ENCODE peak calls at places on chromosomes 4 and X, in ten cellular contexts. L is lower leg skin; H is CD8-positive, alpha-beta T cell; B is choroid plexus epithelial cell; D is nephron progenitor cell; R is ovary; F is tibial nerve; P is GM23338; W is progenitor cell of endocrine pancreas; J is BJ. I is an unnamed sample.

GRCh38 chrX:10047133-10047532 is 80.0 kb downstream of the CLDN34 start:
- DNase-seq in P (no peak), F (no peak), J (no peak), D (no peak), H (no peak), L (no peak), R (no peak), B (no peak), W (no peak), I (no peak)

GRCh38 chr4:157014621-157015591 is 43.3 kb upstream of the PDGFC start:
- DNase-seq in B (peak; percentile 96), J (peak; percentile 59), H (no peak), W (no peak), R (no peak), L (no peak), D (no peak), F (no peak), P (peak; percentile 80), I (no peak)

GRCh38 chr4:189124149-189124758 is 816.4 kb upstream of the FRG1 start:
- DNase-seq in D (peak; percentile 33), W (no peak), P (peak; percentile 65), F (peak; percentile 15), L (no peak), H (no peak), J (no peak), B (peak; percentile 54), R (no peak), I (peak; percentile 65)

GRCh38 chr4:75542824-75543223 is 13.0 kb upstream of the ODAPH start:
- DNase-seq in B (peak; percentile 77), H (no peak), F (no peak), J (peak; percentile 34), D (no peak), W (no peak), R (no peak), L (no peak), P (no peak), I (no peak)

GRCh38 chrX:85627363-85627762 is 247.9 kb upstream of the POF1B start:
- DNase-seq in W (no peak), D (no peak), H (no peak), J (no peak), L (no peak), R (no peak), F (no peak), B (peak; percentile 13), P (peak; percentile 36), I (no peak)

GRCh38 chr4:152115794-152116193 is 355.0 kb upstream of the GATB start:
- DNase-seq in F (no peak), J (no peak), H (peak; percentile 46), R (no peak), P (no peak), W (no peak), B (no peak), D (no peak), L (no peak), I (no peak)

GRCh38 chr4:139403457-139403856 is 50.5 kb upstream of the RAB33B start:
- DNase-seq in L (no peak), H (no peak), J (no peak), W (no peak), B (peak; percentile 35), D (no peak), P (peak; percentile 53), R (no peak), F (no peak), I (no peak)

GRCh38 chr4:48012819-48013218 is 3.7 kb downstream of the CNGA1 start:
- DNase-seq in R (no peak), D (no peak), F (peak; percentile 52), B (peak; percentile 13), J (no peak), P (no peak), W (no peak), H (no peak), L (no peak), I (no peak)

GRCh38 chr4:183360161-183360919 is 38.1 kb upstream of the CLDN24 start:
- DNase-seq in R (no peak), F (no peak), L (no peak), H (no peak), B (peak; percentile 53), J (no peak), W (no peak), P (no peak), D (no peak), I (no peak)

GRCh38 chr4:26307027-26307426 is 13.8 kb upstream of the RBPJ start:
- DNase-seq in H (no peak), W (no peak), B (no peak), J (no peak), L (no peak), P (no peak), R (no peak), D (no peak), F (no peak), I (no peak)

GRCh38 chr4:6802050-6802449 is 19.5 kb downstream of the KIAA0232 start:
- DNase-seq in B (no peak), P (no peak), J (no peak), D (no peak), R (no peak), F (no peak), H (no peak), L (no peak), W (no peak), I (no peak)

GRCh38 chr4:54439831-54440243 is 210.7 kb downstream of the PDGFRA start:
- DNase-seq in P (no peak), R (peak; percentile 11), W (no peak), J (no peak), B (peak; percentile 87), D (no peak), H (no peak), L (peak; percentile 42), F (peak; percentile 26), I (no peak)

GRCh38 chrX:53594354-53594753 is 92.2 kb downstream of the HUWE1 start:
- DNase-seq in B (peak; percentile 75), J (peak; percentile 1), W (no peak), D (no peak), L (no peak), H (no peak), F (no peak), R (no peak), P (no peak), I (no peak)

GRCh38 chr4:73883306-73883705 is 14.1 kb downstream of the CXCL1 start:
- DNase-seq in P (no peak), H (no peak), F (no peak), B (peak; percentile 77), R (no peak), D (no peak), W (no peak), J (no peak), L (no peak), I (no peak)

GRCh38 chrX:150700107-150700506 is 6.9 kb downstream of the MTMR1 start:
- DNase-seq in L (no peak), D (no peak), P (no peak), J (no peak), F (no peak), B (no peak), H (no peak), R (no peak), W (no peak), I (no peak)

GRCh38 chrX:75746891-75747639 is 38.0 kb downstream of the MAGEE2 start:
- DNase-seq in D (peak; percentile 53), W (peak; percentile 14), J (no peak), P (peak; percentile 52), H (peak; percentile 10), F (peak; percentile 7), B (peak; percentile 20), L (no peak), R (peak; percentile 24), I (peak; percentile 64)

GRCh38 chr4:821631-822030 is 4.3 kb downstream of the CPLX1 start:
- DNase-seq in B (no peak), F (no peak), P (no peak), L (no peak), R (no peak), D (no peak), J (no peak), H (no peak), W (no peak), I (no peak)

DNA sequence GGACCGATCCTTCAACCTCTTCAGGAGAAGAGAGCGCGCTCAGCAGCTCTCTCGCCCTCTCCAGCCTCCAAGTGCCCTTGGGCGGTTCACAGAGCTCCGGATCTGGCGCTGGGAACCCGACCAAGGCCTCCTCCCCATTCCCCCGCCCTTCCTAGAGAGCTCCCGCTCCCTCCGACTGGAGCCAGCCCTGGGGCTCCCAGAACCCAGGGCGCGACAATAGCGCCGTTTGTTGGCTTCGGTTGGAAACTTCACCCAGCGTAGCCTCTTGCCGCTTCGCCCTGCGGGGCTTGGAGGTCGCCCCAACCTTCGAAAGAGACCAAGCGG is 3.1 kb upstream of the SOX3 start:
- DNase-seq in J (no peak), L (no peak), B (no peak), P (peak; percentile 90), F (no peak), R (no peak), D (peak; percentile 75), W (peak; percentile 67), H (no peak), I (peak; percentile 76)
- TF ChIP-seq CTCF in J (no peak), L (no peak), B (no peak), P (peak; percentile 54), F (no peak), R (no peak), D (peak; percentile 68), W (peak; percentile 79), H (no peak), I (no peak)

GRCh38 chrX:119693032-119693995 is at the start of gene SEPTIN6:
- DNase-seq in F (peak; percentile 42), H (peak; percentile 81), L (peak; percentile 21), R (peak; percentile 45), D (peak; percentile 85), B (peak; percentile 72), J (no peak), W (peak; percentile 57), P (peak; percentile 79), I (peak; percentile 87)
- TF ChIP-seq CTCF in F (peak; percentile 40), H (no peak), L (no peak), R (no peak), D (no peak), B (no peak), J (no peak), W (peak; percentile 17), P (no peak), I (no peak)

GRCh38 chr4:21209854-21210253 is 509.6 kb downstream of the PACRGL start:
- DNase-seq in F (no peak), R (no peak), H (no peak), B (no peak), W (no peak), D (no peak), J (no peak), L (no peak), P (no peak), I (no peak)
- TF ChIP-seq CTCF in F (no peak), R (no peak), H (no peak), B (no peak), W (no peak), D (no peak), J (no peak), L (no peak), P (no peak), I (no peak)

GRCh38 chrX:17707731-17708130 is 29.6 kb upstream of the SCML1 start:
- DNase-seq in J (no peak), W (no peak), B (no peak), H (no peak), P (no peak), F (no peak), D (no peak), L (no peak), R (no peak), I (no peak)
- TF ChIP-seq CTCF in J (no peak), W (no peak), B (no peak), H (no peak), P (no peak), F (no peak), D (no peak), L (no peak), R (no peak), I (no peak)